ENCODE peak calls at places on chromosomes 11 and 22, in four cellular contexts. E, C, M and A are unnamed samples.

GRCh38 chr11:10236850-10237249 is 57.2 kb downstream of the SBF2 start:
- DNase-seq in M (no peak), C (no peak), E (no peak), A (no peak)

GRCh38 chr11:93541154-93541553 is 2.0 kb downstream of the SMCO4 start:
- DNase-seq in E (no peak), M (no peak), C (no peak), A (no peak)

GRCh38 chr11:67275606-67276409 is 9.5 kb downstream of the GRK2 start:
- DNase-seq in E (no peak), C (no peak), M (no peak), A (no peak)

GRCh38 chr11:10139656-10140055 is 154.4 kb downstream of the SBF2 start:
- DNase-seq in C (peak; percentile 88), M (peak; percentile 41), E (peak; percentile 74), A (no peak)

GRCh38 chr22:46592390-46592872 is 27.8 kb upstream of the GRAMD4 start:
- DNase-seq in M (peak; percentile 49), C (peak; percentile 37), E (no peak), A (no peak)

GRCh38 chr11:124867700-124868099 is 2.5 kb downstream of the ROBO3 start:
- DNase-seq in C (peak; percentile 49), M (peak; percentile 48), E (no peak), A (no peak)

GRCh38 chr22:26417406-26417805 is 11.7 kb upstream of the ASPHD2 start:
- DNase-seq in C (no peak), E (no peak), M (no peak), A (no peak)

GRCh38 chr11:116589402-116589801 is 183.4 kb downstream of the BUD13 start:
- DNase-seq in M (no peak), E (no peak), C (no peak), A (no peak)

GRCh38 chr11:783581-784015 is 6.3 kb downstream of the CEND1 start:
- DNase-seq in C (peak; percentile 80), M (peak; percentile 81), E (peak; percentile 56), A (peak; percentile 93)

GRCh38 chr11:123239371-123240150 is 44.5 kb upstream of the CLMP start:
- DNase-seq in M (no peak), E (no peak), C (no peak), A (no peak)

GRCh38 chr11:44797886-44798683 is 71.3 kb downstream of the TSPAN18 start:
- DNase-seq in E (no peak), M (peak; percentile 8), C (no peak), A (no peak)

GRCh38 chr11:120329556-120329955 is 4.5 kb downstream of the TLCD5 start:
- DNase-seq in M (no peak), E (no peak), C (no peak), A (no peak)

GRCh38 chr11:2363816-2364370 is 13.2 kb upstream of the CD81 start:
- DNase-seq in M (no peak), E (no peak), C (no peak), A (no peak)

GRCh38 chr22:23212061-23213030 is 32.0 kb downstream of the BCR start:
- DNase-seq in C (no peak), E (no peak), M (no peak), A (no peak)

GRCh38 chr11:65505434-65506315 is 6.8 kb downstream of the MALAT1 start:
- DNase-seq in C (peak; percentile 34), M (peak; percentile 58), E (no peak), A (no peak)

GRCh38 chr11:85627332-85627997 is at the start of gene DLG2:
- DNase-seq in E (no peak), M (peak; percentile 52), C (peak; percentile 55), A (peak; percentile 14)

GRCh38 chr11:120798854-120799253 is 225.0 kb upstream of the TBCEL start:
- DNase-seq in E (no peak), C (no peak), M (no peak), A (no peak)

GRCh38 chr11:71499546-71499945 is 27.5 kb upstream of the KRTAP5-7 start:
- DNase-seq in E (no peak), M (no peak), C (no peak), A (no peak)

GRCh38 chr11:4094348-4095291 is at the start of gene RRM1:
- DNase-seq in E (peak; percentile 57), M (peak; percentile 98), C (peak; percentile 98), A (peak; percentile 95)
- TF ChIP-seq CTCF in E (no peak), M (no peak), C (no peak), A (no peak)

GRCh38 chr11:77141475-77141874 is 13.4 kb downstream of the MYO7A start:
- DNase-seq in E (no peak), C (no peak), M (no peak), A (no peak)

GRCh38 chr11:77140231-77140959 is 12.3 kb downstream of the MYO7A start:
- DNase-seq in C (peak; percentile 82), M (peak; percentile 38), E (no peak), A (peak; percentile 42)

GRCh38 chr11:77142091-77142975 is 14.3 kb downstream of the MYO7A start:
- DNase-seq in E (no peak), M (no peak), C (no peak), A (no peak)

GRCh38 chr11:77139201-77139600 is 11.2 kb downstream of the MYO7A start:
- DNase-seq in M (no peak), E (no peak), C (no peak), A (no peak)

DNA sequence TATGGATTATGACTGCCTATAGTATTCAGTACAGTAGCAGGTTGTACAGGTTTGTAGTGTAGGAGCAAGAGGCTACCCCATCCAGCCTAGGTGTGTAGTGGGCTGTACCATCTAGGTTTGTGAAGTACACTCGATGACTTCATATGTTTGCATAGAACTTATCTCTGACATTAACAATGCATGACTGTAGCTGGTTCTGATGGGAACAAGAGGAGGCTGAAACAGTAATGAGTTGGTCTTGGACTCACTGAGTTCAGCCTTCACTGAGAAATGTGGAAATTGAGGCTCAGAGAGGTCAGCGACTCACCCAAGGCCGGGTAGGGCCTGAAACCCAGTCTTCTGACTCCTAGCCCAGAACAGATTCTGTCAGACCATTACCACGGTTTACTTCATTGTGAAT is 13.0 kb downstream of the MYO7A start:
- DNase-seq in E (no peak), C (peak; percentile 51), M (peak; percentile 45), A (no peak)
- H3K4me3 ChIP-seq in E (no peak overlapping the region), C (no peak overlapping the region), M (no peak overlapping the region), A (no peak overlapping the region)

DNA sequence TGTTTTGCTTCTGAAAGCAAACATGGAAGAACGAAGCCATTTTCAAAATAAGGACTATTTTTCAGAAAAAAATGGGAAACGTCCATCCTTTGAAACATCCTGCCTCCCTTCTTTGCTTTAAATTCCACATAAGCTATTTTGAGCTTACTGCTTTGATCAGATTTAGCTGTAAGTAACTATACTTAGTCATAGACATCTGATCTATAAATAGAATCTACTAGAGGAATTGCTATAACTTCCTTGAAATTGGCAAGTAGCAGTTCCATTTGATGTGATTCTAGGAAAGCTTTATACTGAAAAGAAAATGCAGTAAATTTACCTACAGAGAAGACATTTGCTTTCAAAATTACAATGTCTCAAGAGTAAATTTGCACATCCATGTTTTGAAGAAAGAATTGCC is 305.8 kb downstream of the TTC28 start:
- DNase-seq in M (peak; percentile 52), C (peak; percentile 25), E (no peak), A (no peak)
- H3K4me1 ChIP-seq in M (peaks cover 5% of the 10 kb centered on the region), C (peaks cover 10% of the 10 kb centered on the region), E (peaks cover 2% of the 10 kb centered on the region), A (peaks cover 10% of the 10 kb centered on the region)

GRCh38 chr22:44336962-44337657 is 24.4 kb upstream of the SHISAL1 start:
- DNase-seq in C (no peak), M (no peak), E (no peak), A (no peak)

GRCh38 chr22:44337658-44338004 is 24.9 kb upstream of the SHISAL1 start:
- DNase-seq in C (no peak), E (no peak), M (peak; percentile 53), A (no peak)

GRCh38 chr22:44335066-44335839 is 22.5 kb upstream of the SHISAL1 start:
- DNase-seq in M (no peak), C (no peak), E (no peak), A (no peak)

GRCh38 chr22:44333847-44334635 is 21.3 kb upstream of the SHISAL1 start:
- DNase-seq in M (no peak), E (no peak), C (no peak), A (no peak)

DNA sequence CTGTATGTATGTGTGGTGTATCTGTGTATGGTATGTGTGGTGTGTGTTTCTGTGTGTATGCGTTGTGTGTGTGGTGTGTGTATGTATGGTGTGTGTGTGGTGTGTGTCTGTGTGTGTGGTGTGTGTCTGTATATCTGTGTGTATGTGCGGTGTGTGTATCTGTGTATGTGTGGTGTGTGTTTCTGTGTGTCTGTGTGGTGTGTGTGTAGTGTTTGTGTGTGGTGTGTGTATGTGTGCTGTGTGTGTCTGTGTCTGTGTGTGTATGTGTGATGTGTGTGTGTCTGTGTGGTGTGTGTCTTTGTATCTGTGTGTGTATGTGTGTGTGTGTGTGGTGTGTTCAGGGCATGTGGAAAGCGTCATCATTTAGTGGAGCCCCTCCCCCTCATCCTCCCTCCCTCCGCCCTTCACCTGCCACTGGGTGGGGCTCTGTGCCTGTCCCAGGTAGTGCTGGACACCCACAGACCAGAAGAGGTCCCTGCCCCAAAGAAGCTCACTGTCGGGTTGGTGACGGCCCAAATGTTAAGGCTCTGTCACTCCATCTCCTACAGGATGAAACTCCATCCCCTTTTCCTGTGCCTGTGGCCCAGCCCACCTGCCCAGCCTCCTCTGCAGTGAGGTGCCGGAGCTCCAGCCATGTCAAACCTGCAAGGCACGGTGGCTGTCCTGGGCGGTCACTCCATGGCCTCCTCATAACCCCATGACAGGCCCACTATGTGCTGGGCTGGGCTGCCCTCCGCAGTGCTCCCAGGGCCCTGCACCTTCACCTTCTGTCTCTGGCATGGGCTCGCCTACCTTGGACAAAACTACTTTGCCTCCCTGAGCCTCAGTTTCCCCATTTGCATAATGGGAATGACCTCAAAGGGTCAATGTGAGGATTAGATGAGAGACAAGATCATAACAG is 23.4 kb upstream of the SHISAL1 start:
- DNase-seq in C (no peak), E (no peak), M (no peak), A (no peak)
- TF ChIP-seq CTCF in C (no peak), E (peak; percentile 72), M (no peak), A (no peak)

GRCh38 chr22:20154602-20155183 is 3.8 kb upstream of the CCDC188 start:
- DNase-seq in C (no peak), M (no peak), E (no peak), A (no peak)
- H3K4me3 ChIP-seq in C (peak overlapping the region; percentile 23), M (peak overlapping the region; percentile 10), E (no peak overlapping the region), A (no peak overlapping the region)

GRCh38 chr11:7576671-7577225 is 62.9 kb downstream of the PPFIBP2 start:
- DNase-seq in M (no peak), C (peak; percentile 41), E (no peak), A (no peak)

GRCh38 chr11:7574491-7575129 is 60.8 kb downstream of the PPFIBP2 start:
- DNase-seq in M (no peak), C (no peak), E (no peak), A (no peak)

GRCh38 chr11:7577883-7578242 is 64.1 kb downstream of the PPFIBP2 start:
- DNase-seq in M (peak; percentile 47), E (no peak), C (peak; percentile 57), A (no peak)

GRCh38 chr11:7577226-7577882 is 63.6 kb downstream of the PPFIBP2 start:
- DNase-seq in C (no peak), M (peak; percentile 43), E (no peak), A (no peak)

GRCh38 chr11:7575841-7576451 is 62.1 kb downstream of the PPFIBP2 start:
- DNase-seq in M (no peak), E (no peak), C (no peak), A (no peak)
- H3K4me1 ChIP-seq in M (peaks cover 50% of the 10 kb centered on the region), E (peaks cover 53% of the 10 kb centered on the region), C (peaks cover 18% of the 10 kb centered on the region), A (peaks cover 33% of the 10 kb centered on the region)

DNA sequence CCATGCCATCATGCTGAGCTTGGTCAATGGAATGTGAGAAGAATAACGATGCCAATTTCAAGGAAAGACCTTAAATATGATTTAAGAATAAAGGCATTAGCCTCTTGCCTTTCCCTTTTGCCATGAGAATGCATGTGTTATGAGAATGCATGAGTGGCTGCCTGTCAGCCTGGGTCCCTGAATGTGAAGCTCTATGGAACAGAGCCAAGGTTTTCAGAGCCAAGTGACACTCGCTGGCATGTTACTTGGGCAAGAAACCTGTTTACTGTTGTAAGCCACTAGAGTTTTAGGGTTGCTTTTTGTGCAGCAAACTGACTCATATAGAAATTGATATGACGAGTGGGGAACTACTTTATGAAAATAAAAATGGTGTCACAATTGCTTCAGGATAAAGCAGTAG is 75.7 kb downstream of the JRKL start:
- DNase-seq in C (no peak), E (no peak), M (no peak), A (no peak)
- TF ChIP-seq CTCF in C (no peak), E (no peak), M (no peak), A (no peak)